ENCODE peak calls at places on chromosome 18, in four cellular contexts. S is CD8-positive, alpha-beta T cell; W is ovary; A is IMR-90. Y is an unnamed sample.

GRCh38 chr18:25560369-25560768 is 208.4 kb upstream of the ZNF521 start:
- DNase-seq in A (no peak), W (no peak), S (no peak), Y (no peak)

GRCh38 chr18:75156831-75157230 is 52.1 kb downstream of the PTGR3 start:
- DNase-seq in A (no peak), S (no peak), W (no peak), Y (no peak)

GRCh38 chr18:36595046-36595817 is 233.6 kb downstream of the TPGS2 start:
- DNase-seq in A (no peak), S (no peak), W (no peak), Y (no peak)

GRCh38 chr18:48612917-48613316 is 74.1 kb downstream of the CTIF start:
- DNase-seq in W (no peak), A (no peak), S (no peak), Y (no peak)

GRCh38 chr18:23864620-23865019 is 149.9 kb upstream of the TTC39C start:
- DNase-seq in S (peak), W (no peak), A (no peak), Y (no peak)

GRCh38 chr18:36187826-36188721 is 777 bp downstream of the MOCOS start:
- DNase-seq in S (no peak), A (peak), W (peak), Y (peak)

GRCh38 chr18:38972571-38972970 is 1407.0 kb upstream of the CELF4 start:
- DNase-seq in W (no peak), A (no peak), S (no peak), Y (no peak)

GRCh38 chr18:48721308-48721707 is 182.5 kb downstream of the CTIF start:
- DNase-seq in A (no peak), W (no peak), S (no peak), Y (no peak)

GRCh38 chr18:60060026-60060425 is 160.2 kb downstream of the PMAIP1 start:
- DNase-seq in A (no peak), W (no peak), S (no peak), Y (no peak)

GRCh38 chr18:78799382-78800089 is 180.1 kb upstream of the SALL3 start:
- DNase-seq in S (no peak), A (no peak), W (no peak), Y (no peak)

GRCh38 chr18:36752929-36753865 is 75.6 kb downstream of the TPGS2 start:
- DNase-seq in S (no peak), W (no peak), A (peak), Y (no peak)

GRCh38 chr18:24801011-24801410 is 340.6 kb downstream of the HRH4 start:
- DNase-seq in A (peak), W (no peak), S (no peak), Y (no peak)

GRCh38 chr18:10771053-10771709 is 245.4 kb downstream of the NAPG start:
- DNase-seq in A (peak), W (no peak), S (no peak), Y (peak)

GRCh38 chr18:31723998-31724711 is 36.5 kb downstream of the SLC25A52 start:
- DNase-seq in A (no peak), S (no peak), W (peak), Y (peak)

GRCh38 chr18:26468931-26469340 is 79.4 kb downstream of the KCTD1 start:
- DNase-seq in S (no peak), W (no peak), A (no peak), Y (no peak)

GRCh38 chr18:74562775-74563174 is 28.5 kb downstream of the CNDP1 start:
- DNase-seq in A (no peak), S (no peak), W (no peak), Y (no peak)

GRCh38 chr18:78610646-78611045 is 369.0 kb upstream of the SALL3 start:
- DNase-seq in S (no peak), W (no peak), A (no peak), Y (no peak)

GRCh38 chr18:65567372-65567771 is 183.4 kb upstream of the CDH7 start:
- DNase-seq in S (no peak), A (no peak), W (no peak), Y (no peak)

GRCh38 chr18:22169011-22169888 is at the start of gene GATA6:
- DNase-seq in S (peak), A (peak), W (peak), Y (peak)

GRCh38 chr18:12597775-12598174 is 60.1 kb downstream of the SPIRE1 start:
- DNase-seq in A (peak), W (no peak), S (no peak), Y (peak)

GRCh38 chr18:12599966-12600365 is 57.9 kb downstream of the SPIRE1 start:
- DNase-seq in W (no peak), A (peak), S (no peak), Y (peak)

GRCh38 chr18:12595571-12596255 is 62.2 kb downstream of the SPIRE1 start:
- DNase-seq in A (no peak), S (no peak), W (no peak), Y (no peak)

GRCh38 chr18:12598181-12598921 is 59.6 kb downstream of the SPIRE1 start:
- DNase-seq in A (peak), S (no peak), W (no peak), Y (peak)

DNA sequence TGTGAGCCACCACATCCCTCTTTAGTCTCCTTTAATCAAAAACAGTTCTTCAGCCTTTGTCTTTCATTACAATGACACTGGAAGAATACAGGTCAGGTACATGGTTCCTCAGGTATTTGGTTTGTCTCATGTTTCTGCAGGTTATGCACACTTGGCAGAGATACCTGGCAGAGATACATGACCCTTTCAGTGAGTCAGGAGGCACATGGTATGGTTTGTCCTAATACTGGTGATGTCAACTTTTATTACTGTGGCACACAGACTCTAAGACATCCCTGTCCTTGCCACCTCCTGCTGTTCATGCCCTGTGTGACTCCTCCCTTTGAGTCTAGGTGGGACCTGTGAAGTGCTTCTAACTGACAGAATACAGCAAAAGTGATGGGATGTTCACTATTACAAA is 58.4 kb downstream of the SPIRE1 start:
- DNase-seq in W (no peak), S (no peak), A (no peak), Y (no peak)
- TF ChIP-seq CTCF in W (no peak), S (no peak), A (no peak), Y (no peak)

DNA sequence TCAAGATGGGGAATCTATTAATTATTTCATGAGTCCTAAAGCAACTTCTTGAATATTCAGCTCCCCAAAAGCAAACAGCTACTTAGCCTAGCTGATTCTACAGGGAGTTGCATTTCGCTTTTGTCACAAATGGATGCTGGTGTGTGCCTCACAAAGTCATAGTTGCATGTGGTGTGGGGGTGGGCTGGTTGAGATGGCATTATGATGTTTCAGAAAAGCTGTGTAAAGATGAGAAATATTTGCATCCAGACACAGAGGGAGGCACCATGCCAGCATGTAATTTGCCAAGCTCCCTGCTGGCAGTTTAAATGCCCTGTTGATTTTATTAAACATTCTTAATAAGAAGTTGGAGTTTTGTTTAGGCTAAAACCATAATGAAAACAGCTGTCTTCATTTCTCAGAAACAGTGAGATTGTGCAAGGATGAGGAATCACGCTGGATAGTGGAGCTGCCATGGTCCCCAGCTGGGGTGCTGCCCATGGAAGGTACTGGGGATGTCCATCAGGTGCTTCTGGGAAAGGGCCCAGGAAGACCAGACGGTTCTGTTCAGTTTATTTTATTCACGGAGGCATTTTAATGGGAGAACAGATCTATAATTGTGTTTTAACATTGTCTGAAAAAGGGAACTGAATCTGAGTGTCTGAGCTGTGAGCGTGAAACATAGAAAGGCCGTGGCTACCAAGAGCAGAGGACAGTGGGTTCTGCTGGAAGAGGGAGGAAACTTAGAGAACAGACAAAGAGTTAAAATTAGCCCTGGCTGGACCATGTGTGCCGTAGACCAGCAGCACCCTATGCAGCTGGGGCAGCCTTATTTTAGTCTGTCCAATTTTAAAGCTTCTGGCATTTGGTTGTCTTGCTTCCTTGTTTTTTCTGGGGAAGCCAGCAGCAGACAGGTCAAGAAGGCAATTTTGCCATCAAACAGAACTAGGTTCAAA is 177.1 kb downstream of the FAM210A start:
- DNase-seq in W (no peak), A (no peak), S (no peak), Y (no peak)
- H3K4me3 ChIP-seq in W (no peak), A (no peak), S (no peak), Y (no peak)

GRCh38 chr18:2183432-2183831 is 387.9 kb downstream of the METTL4 start:
- DNase-seq in W (no peak), S (no peak), A (no peak), Y (no peak)
- TF ChIP-seq CTCF in W (no peak), S (no peak), A (no peak), Y (no peak)

GRCh38 chr18:42706029-42706608 is 409.4 kb downstream of the RIT2 start:
- DNase-seq in W (no peak), A (no peak), S (no peak), Y (no peak)

GRCh38 chr18:42707080-42707479 is 408.4 kb downstream of the RIT2 start:
- DNase-seq in A (no peak), W (no peak), S (no peak), Y (no peak)

GRCh38 chr18:42712065-42712464 is 403.4 kb downstream of the RIT2 start:
- DNase-seq in W (no peak), S (no peak), A (no peak), Y (no peak)

GRCh38 chr18:42706618-42707017 is 408.9 kb downstream of the RIT2 start:
- DNase-seq in S (no peak), W (no peak), A (no peak), Y (no peak)
- H3K4me3 ChIP-seq in S (no peak), W (no peak), A (no peak), Y (no peak)

GRCh38 chr18:41391616-41392610 is 563.1 kb upstream of the PIK3C3 start:
- DNase-seq in A (peak), W (no peak), S (no peak), Y (peak)
- TF ChIP-seq CTCF in A (peak), W (no peak), S (no peak), Y (peak)

GRCh38 chr18:9196568-9196967 is 60.0 kb downstream of the ANKRD12 start:
- DNase-seq in S (no peak), A (no peak), W (no peak), Y (no peak)

GRCh38 chr18:9204659-9205058 is 68.1 kb downstream of the ANKRD12 start:
- DNase-seq in S (no peak), W (no peak), A (no peak), Y (no peak)

DNA sequence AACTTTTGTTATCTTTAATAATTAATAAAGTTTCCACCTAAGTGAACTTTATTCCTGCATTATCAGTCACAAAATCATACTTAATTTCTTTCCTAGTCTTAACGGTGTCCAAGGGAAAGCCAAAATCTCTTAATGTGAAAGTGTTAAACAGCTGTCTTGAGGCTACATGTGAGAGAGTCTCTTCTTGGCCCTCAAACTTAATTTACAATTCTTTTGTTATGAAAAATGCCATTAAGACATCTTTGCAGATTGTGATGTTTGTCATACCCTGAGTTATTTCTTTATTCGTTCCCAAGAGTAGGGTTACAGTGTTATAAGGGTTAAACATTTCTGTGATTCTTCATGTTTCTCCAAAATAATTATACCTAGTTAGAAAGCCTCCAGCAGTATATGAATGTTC is 64.6 kb downstream of the ANKRD12 start:
- DNase-seq in W (no peak), A (no peak), S (no peak), Y (no peak)
- H3K4me3 ChIP-seq in W (no peak), A (no peak), S (no peak), Y (no peak)

GRCh38 chr18:76674596-76674995 is 147.8 kb upstream of the ZNF236 start:
- DNase-seq in S (no peak), A (no peak), W (no peak), Y (no peak)

GRCh38 chr18:76678248-76678647 is 144.1 kb upstream of the ZNF236 start:
- DNase-seq in A (no peak), W (no peak), S (no peak), Y (no peak)

GRCh38 chr18:76679877-76680276 is 142.5 kb upstream of the ZNF236 start:
- DNase-seq in S (no peak), W (no peak), A (no peak), Y (no peak)

GRCh38 chr18:76684265-76684664 is 138.1 kb upstream of the ZNF236 start:
- DNase-seq in A (no peak), S (no peak), W (no peak), Y (no peak)

GRCh38 chr18:76679259-76679658 is 143.1 kb upstream of the ZNF236 start:
- DNase-seq in W (no peak), A (no peak), S (no peak), Y (no peak)
- TF ChIP-seq CTCF in W (no peak), A (peak), S (no peak), Y (no peak)

DNA sequence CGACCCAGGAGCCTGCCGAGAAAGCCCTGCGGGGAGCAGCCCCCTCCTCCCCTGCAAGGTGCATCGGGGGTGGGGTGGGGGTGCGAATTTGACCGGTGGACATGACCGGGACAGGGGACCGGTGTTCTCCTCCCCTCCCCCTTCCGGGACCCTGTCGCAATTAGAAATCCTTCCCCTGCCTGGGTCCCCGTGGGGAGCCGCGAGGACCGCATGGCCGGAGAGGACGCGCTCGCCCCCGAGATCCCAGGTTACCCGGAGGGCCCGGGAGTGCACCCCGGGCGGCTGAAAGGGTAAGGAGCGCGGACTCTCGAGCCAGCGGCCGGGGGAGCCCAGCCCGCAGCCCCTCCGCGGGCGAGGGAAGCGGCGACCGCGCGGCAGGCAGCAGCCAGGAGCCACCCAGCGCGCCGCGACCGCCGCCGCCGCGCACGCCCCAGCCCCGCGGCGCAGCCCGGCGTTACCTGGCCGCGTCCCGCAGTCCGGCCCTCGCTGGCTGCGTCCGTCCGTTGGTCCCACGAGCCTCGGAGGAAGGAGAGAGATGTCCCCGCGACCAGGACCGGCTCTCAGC is 477 bp downstream of the DLGAP1 start:
- DNase-seq in W (no peak), A (no peak), S (no peak), Y (no peak)
- H3K4me3 ChIP-seq in W (peak), A (no peak), S (no peak), Y (peak)

GRCh38 chr18:46787674-46788073 is 30.8 kb upstream of the ST8SIA5 start:
- DNase-seq in W (no peak), S (no peak), A (no peak), Y (no peak)

GRCh38 chr18:46794607-46795006 is 37.8 kb upstream of the ST8SIA5 start:
- DNase-seq in W (no peak), A (no peak), S (no peak), Y (no peak)

DNA sequence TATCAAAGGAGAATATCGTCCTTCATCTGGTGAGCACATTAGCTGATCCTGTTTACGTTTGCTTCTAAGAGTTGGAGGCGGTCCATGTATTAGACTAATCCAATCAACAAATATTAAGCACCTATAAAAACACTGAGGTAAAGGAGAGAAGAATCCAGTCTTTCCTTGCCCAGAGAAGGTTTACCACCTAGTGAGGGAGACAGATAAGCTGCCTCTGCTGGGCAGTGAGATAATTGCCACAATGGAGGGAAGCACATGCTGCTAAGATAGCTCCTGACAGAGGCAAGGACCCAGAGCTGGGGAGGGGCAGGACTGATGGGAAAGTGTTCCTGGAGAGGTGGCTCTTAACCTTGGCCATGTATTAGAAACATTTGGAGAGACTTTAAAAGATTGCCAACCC is 36.7 kb upstream of the ST8SIA5 start:
- DNase-seq in S (no peak), W (no peak), A (no peak), Y (no peak)
- TF ChIP-seq CTCF in S (no peak), W (no peak), A (no peak), Y (peak)

Y was measured in fibroblast of villous mesenchyme.